ENCODE peak calls at places on chromosomes 1 and 21, in seven cellular contexts. Q is mammary epithelial cell, C is adipocyte, F is lower lobe of right lung, O is HAP-1, D is H1, B is aorta. V is an unnamed sample. For H3K4me1, the result is how much of the 10 kb centered on the place peaks cover.

GRCh38 chr1:208410409-208410808 is 166.2 kb upstream of the PLXNA2 start:
- DNase-seq in Q (no peak), C (no peak), F (no peak), O (no peak), D (no peak), B (no peak), V (no peak)

GRCh38 chr1:239308701-239309333 is 77.6 kb upstream of the CHRM3 start:
- DNase-seq in Q (peak), C (peak), F (peak), O (peak), D (peak), B (no peak), V (peak)

GRCh38 chr1:180131510-180131909 is 23.2 kb upstream of the QSOX1 start:
- DNase-seq in Q (peak), C (peak), F (peak), O (no peak), D (no peak), B (no peak), V (no peak)

GRCh38 chr1:153612755-153613331 is at the start of gene S100A16:
- DNase-seq in Q (peak), C (peak), F (peak), O (no peak), D (peak), B (peak), V (peak)

GRCh38 chr1:78229344-78229743 is 183.6 kb downstream of the GIPC2 start:
- DNase-seq in Q (peak), C (peak), F (no peak), O (no peak), D (no peak), B (no peak), V (no peak)

GRCh38 chr1:208029381-208030319 is 118.7 kb upstream of the CD34 start:
- DNase-seq in Q (no peak), C (peak), F (no peak), O (no peak), D (no peak), B (peak), V (peak)

GRCh38 chr1:193104496-193104905 is 713 bp downstream of the GLRX2 start:
- DNase-seq in Q (peak), C (peak), F (peak), O (peak), D (peak), B (peak), V (peak)

GRCh38 chr1:179767177-179767581 is 24.1 kb downstream of the FAM163A start:
- DNase-seq in Q (no peak), C (no peak), F (no peak), O (no peak), D (no peak), B (no peak), V (no peak)

GRCh38 chr1:201119826-201120225 is 7.2 kb downstream of the ASCL5 start:
- DNase-seq in Q (no peak), C (no peak), F (no peak), O (no peak), D (no peak), B (no peak), V (no peak)

GRCh38 chr1:28564310-28564709 is 11.4 kb downstream of the TRNAU1AP start:
- DNase-seq in Q (no peak), C (no peak), F (no peak), O (no peak), D (no peak), B (no peak), V (no peak)

GRCh38 chr1:201763439-201764140 is 65.4 kb upstream of the IPO9 start:
- DNase-seq in Q (no peak), C (peak), F (no peak), O (no peak), D (no peak), B (no peak), V (no peak)

DNA sequence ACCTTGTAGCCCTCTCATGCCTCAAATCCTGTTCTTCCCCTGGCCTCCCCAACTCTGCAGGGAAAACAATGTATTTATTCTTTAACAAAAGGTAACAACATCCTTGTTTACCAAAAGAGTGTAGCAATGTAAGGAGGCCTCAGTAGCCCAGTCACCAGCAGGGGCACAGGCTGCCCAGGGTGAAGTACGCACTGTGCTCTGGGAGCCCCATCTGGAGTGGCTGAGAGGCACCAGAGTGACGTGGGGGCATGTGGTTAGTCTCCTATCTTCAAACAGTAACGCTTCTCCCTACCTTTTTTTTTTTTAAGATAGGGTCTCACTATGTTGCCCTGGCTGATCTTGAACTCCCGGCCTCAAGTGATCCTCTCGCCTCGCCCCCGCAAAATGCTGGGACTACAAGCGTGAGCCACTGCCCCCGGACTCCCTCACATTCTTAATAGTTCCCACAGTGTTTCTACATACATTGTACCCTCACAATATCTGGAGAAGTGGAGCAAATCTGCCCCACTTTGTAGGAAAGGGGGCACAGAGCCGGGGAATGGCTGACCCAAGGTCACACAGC is 51.3 kb upstream of the ECE1 start:
- DNase-seq in Q (no peak), C (no peak), F (no peak), O (no peak), D (no peak), B (no peak), V (no peak)
- H3K4me1 ChIP-seq in Q (under half), C (half or more), F (half or more), O (under half), D (under half), B (under half), V (half or more)

DNA sequence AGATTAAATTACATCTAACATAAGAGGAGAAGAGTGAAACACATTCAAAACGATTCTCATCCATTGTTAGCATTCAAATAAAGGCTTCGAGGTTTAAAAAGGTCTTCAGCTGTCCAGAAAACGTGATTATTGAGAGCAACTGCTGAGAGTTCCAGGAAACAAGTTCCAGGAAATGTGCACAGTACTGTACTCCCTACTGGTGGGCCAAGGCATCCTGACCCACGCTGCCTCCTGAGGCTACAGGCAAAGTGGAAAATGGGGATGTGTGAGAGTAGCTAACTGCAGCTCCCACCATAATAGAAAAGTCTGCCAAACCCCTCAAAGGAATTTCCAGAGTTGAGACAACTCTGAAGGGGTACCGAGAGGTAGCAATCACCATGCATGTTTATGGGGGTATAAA is 2.0 kb downstream of the VAV3 start:
- DNase-seq in Q (no peak), C (no peak), F (no peak), O (no peak), D (no peak), B (no peak), V (no peak)
- H3K4me1 ChIP-seq in Q (under half), C (under half), F (under half), O (under half), D (under half), B (under half), V (under half)

DNA sequence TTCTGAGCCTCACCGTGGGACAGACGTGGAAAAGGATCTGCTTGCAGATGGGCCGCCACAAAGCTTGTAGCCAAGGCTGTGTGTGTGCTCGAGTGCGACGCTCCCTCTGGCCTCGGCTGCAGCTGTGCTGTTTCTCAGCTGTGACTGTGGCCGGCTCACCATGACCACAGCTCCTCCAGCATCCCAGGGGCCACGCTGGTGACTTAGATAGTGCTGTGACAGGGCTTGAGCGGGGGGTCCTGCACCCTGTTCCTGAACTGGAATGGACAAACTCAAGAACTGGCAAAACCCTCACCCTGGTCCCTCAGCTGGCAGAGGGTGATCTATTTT is 17.4 kb upstream of the ACTRT2 start:
- DNase-seq in Q (no peak), C (no peak), F (no peak), O (no peak), D (no peak), B (no peak), V (peak)
- H3K4me1 ChIP-seq in Q (under half), C (under half), F (under half), O (under half), D (under half), B (under half), V (under half)

GRCh38 chr21:45889961-45890360 is 91.6 kb upstream of the COL6A1 start:
- DNase-seq in Q (no peak), C (no peak), F (peak), O (peak), D (no peak), B (peak), V (peak)
- H3K4me1 ChIP-seq in Q (under half), C (under half), F (under half), O (under half), D (under half), B (under half), V (under half)

GRCh38 chr1:2019571-2020309 is 595 bp downstream of the GABRD start:
- DNase-seq in Q (no peak), C (peak), F (no peak), O (peak), D (peak), B (no peak), V (no peak)

GRCh38 chr1:2018217-2019161 is 656 bp upstream of the GABRD start:
- DNase-seq in Q (no peak), C (no peak), F (no peak), O (no peak), D (peak), B (no peak), V (no peak)

GRCh38 chr1:2019162-2019542 is at the start of gene GABRD:
- DNase-seq in Q (no peak), C (peak), F (no peak), O (peak), D (no peak), B (no peak), V (no peak)

GRCh38 chr1:2021550-2021949 is 2.4 kb downstream of the GABRD start:
- DNase-seq in Q (no peak), C (no peak), F (no peak), O (no peak), D (no peak), B (no peak), V (no peak)

GRCh38 chr1:2020310-2020655 is 1.1 kb downstream of the GABRD start:
- DNase-seq in Q (no peak), C (no peak), F (no peak), O (no peak), D (no peak), B (no peak), V (no peak)
- H3K4me1 ChIP-seq in Q (under half), C (under half), F (under half), O (under half), D (under half), B (under half), V (under half)

DNA sequence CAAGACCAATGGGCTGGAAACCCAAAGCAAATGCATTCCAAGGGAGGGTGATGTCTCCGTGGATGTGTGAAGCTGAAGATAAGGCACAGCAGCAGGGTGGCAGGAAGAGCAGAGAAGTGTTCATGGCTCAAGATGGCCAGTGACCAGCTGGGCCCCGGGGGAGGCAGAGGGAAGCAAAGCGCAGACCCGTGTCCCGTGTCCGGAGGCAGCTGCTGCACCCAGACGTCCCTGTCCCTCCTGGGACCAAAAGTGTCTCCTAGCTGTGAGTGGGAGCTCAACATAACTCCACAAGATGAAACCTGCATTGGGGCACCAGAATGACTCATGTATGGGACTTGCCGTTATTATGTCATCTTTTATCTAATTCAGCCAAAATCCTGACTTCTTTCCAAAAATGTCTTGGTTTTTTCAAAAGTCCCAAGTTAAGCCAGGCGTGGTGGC is 118.2 kb downstream of the RIPK4 start:
- DNase-seq in Q (peak), C (peak), F (no peak), O (no peak), D (no peak), B (no peak), V (no peak)
- H3K4me1 ChIP-seq in Q (half or more), C (under half), F (under half), O (under half), D (under half), B (under half), V (under half)

GRCh38 chr1:226966683-226967082 is 26.6 kb downstream of the COQ8A start:
- DNase-seq in Q (no peak), C (no peak), F (no peak), O (no peak), D (no peak), B (no peak), V (no peak)

GRCh38 chr1:226965581-226966440 is 25.7 kb downstream of the COQ8A start:
- DNase-seq in Q (no peak), C (no peak), F (no peak), O (no peak), D (no peak), B (peak), V (no peak)

GRCh38 chr1:226964611-226965486 is 24.8 kb downstream of the COQ8A start:
- DNase-seq in Q (no peak), C (no peak), F (no peak), O (no peak), D (no peak), B (peak), V (no peak)

GRCh38 chr1:226962421-226963391 is 22.6 kb downstream of the COQ8A start:
- DNase-seq in Q (no peak), C (no peak), F (no peak), O (no peak), D (no peak), B (peak), V (no peak)

DNA sequence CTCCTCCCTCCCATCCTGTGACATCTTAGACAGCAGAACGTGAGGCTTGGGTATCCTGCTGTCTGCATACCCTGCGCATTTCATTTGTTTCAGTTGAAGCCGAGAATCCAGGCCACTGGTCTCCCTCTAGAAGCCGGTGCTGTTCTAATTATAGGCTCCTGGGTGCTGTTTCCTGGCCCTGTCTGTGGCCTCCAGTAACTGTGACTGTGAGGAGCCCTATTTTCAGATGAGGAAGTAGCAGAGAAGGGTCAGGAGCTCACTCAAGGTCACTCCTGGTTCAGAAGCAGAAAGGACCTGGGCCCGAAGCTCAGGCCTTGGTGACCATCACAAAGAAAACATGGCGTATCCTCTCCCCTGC is 24.0 kb downstream of the COQ8A start:
- DNase-seq in Q (no peak), C (no peak), F (no peak), O (no peak), D (no peak), B (no peak), V (no peak)
- H3K4me1 ChIP-seq in Q (under half), C (under half), F (under half), O (under half), D (under half), B (under half), V (under half)

GRCh38 chr1:116508090-116508983 is 62.5 kb downstream of the CD58 start:
- DNase-seq in Q (no peak), C (no peak), F (no peak), O (no peak), D (no peak), B (no peak), V (no peak)

GRCh38 chr1:116508984-116509980 is 61.5 kb downstream of the CD58 start:
- DNase-seq in Q (peak), C (peak), F (no peak), O (no peak), D (no peak), B (no peak), V (no peak)

GRCh38 chr1:116503535-116504307 is 67.1 kb downstream of the CD58 start:
- DNase-seq in Q (no peak), C (no peak), F (no peak), O (no peak), D (no peak), B (no peak), V (no peak)

GRCh38 chr1:116504308-116505156 is 66.3 kb downstream of the CD58 start:
- DNase-seq in Q (peak), C (peak), F (peak), O (no peak), D (no peak), B (no peak), V (peak)

DNA sequence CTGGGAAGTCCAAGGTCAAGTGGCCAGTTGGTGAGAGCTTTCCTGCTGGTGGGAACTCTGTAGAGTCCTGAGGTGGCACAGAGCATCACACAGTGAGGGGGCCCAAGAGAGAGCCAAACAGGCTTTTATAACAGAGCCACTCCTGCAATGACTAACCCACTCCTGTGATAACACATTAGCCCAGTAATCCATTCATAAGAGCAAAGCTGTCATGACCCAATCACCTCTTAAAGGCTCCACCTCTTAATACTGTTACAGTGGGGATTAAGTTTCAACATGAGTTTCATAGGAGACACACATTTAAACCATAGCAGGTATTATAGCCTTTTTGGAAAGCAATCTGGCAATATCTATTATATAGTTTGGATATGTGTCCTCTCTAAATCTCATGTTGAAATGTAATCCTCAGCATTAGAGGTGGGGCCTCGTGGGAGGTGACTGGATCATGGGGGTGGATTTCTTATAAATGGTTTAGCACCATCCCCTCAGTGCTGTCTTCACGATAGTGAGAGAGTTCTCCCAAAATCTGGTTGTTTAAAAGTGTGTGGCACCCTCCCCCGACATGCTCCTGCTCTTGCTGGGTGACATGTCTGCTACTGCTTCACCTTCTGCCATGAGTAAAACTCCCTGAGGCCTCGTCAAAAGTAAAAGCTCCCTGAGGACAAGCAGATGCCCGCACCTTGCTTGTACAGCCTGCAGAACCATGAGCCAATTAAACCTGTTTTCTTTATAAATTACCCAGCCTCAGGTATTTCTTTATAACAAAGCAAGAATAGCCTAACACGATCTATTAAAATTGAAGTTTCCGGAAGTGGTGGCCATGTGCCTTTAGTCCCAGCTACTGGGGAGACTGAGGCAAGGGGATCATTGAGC is 64.5 kb downstream of the CD58 start:
- DNase-seq in Q (peak), C (no peak), F (no peak), O (no peak), D (no peak), B (no peak), V (no peak)
- H3K4me1 ChIP-seq in Q (half or more), C (under half), F (under half), O (under half), D (under half), B (under half), V (under half)

DNA sequence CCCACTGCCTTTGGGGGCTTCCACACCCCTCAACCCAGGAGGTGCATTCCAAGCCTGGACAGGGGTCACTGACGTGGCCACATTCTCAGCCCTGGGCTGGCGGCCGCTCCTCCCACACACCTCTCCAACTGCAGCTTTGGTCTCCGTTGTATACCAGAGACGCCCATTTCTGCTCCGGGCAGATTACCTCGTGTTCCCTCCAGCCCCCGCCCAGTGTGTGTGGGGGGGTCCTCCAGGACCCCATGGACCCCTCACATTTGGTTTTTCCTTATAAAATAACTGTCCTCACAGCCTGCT is 6.1 kb downstream of the RNF223 start:
- DNase-seq in Q (no peak), C (no peak), F (no peak), O (no peak), D (no peak), B (no peak), V (peak)
- H3K4me1 ChIP-seq in Q (under half), C (under half), F (under half), O (under half), D (under half), B (under half), V (under half)

GRCh38 chr1:64522740-64523139 is 52.8 kb downstream of the CACHD1 start:
- DNase-seq in Q (no peak), C (no peak), F (no peak), O (no peak), D (no peak), B (no peak), V (no peak)
- H3K4me1 ChIP-seq in Q (under half), C (half or more), F (under half), O (half or more), D (under half), B (under half), V (under half)

V was measured in mucosa of descending colon.